ENCODE peak calls at places on chromosome 21, in eight cellular contexts. M is body of pancreas, L is stomach, P is Peyer's patch, A is AG04450, F is tibial artery, Z is IMR-90, D is fibroblast of lung. C is an unnamed sample.

GRCh38 chr21:45532826-45533730 is 9.2 kb downstream of the SLC19A1 start:
- DNase-seq in M (peak), L (peak), P (peak), A (no peak), F (no peak), Z (no peak), D (no peak), C (no peak)

GRCh38 chr21:38993561-38993960 is 187.8 kb downstream of the ETS2 start:
- DNase-seq in M (peak), L (peak), P (peak), A (peak), F (peak), Z (peak), D (peak), C (peak)

GRCh38 chr21:39104911-39105310 is 78.3 kb downstream of the PSMG1 start:
- DNase-seq in M (no peak), L (no peak), P (no peak), A (no peak), F (no peak), Z (no peak), D (no peak), C (no peak)

GRCh38 chr21:34519013-34519412 is 7.0 kb upstream of the KCNE1 start:
- DNase-seq in M (no peak), L (no peak), P (no peak), A (no peak), F (no peak), Z (no peak), D (no peak), C (no peak)

GRCh38 chr21:42847051-42847707 is 32.2 kb downstream of the WDR4 start:
- DNase-seq in M (peak), L (no peak), P (peak), A (no peak), F (peak), Z (no peak), D (no peak), C (no peak)

GRCh38 chr21:30340714-30341573 is 3.5 kb upstream of the KRTAP27-1 start:
- DNase-seq in M (peak), L (peak), P (peak), A (no peak), F (peak), Z (peak), D (peak), C (peak)

GRCh38 chr21:31370893-31371652 is 27.0 kb upstream of the TIAM1 start:
- DNase-seq in M (no peak), L (no peak), P (no peak), A (no peak), F (peak), Z (peak), D (peak), C (peak)

GRCh38 chr21:31181089-31181757 is 142.9 kb upstream of the KRTAP19-8 start:
- DNase-seq in M (no peak), L (no peak), P (no peak), A (no peak), F (no peak), Z (no peak), D (no peak), C (no peak)

GRCh38 chr21:24955275-24955961 is 651.9 kb downstream of the MRPL39 start:
- DNase-seq in M (no peak), L (no peak), P (peak), A (no peak), F (no peak), Z (no peak), D (no peak), C (no peak)

GRCh38 chr21:42677339-42678117 is 24.1 kb downstream of the PDE9A start:
- DNase-seq in M (no peak), L (no peak), P (no peak), A (no peak), F (no peak), Z (peak), D (peak), C (peak)

GRCh38 chr21:41638201-41638790 is 128.6 kb downstream of the RIPK4 start:
- DNase-seq in M (no peak), L (no peak), P (no peak), A (no peak), F (no peak), Z (no peak), D (no peak), C (no peak)

GRCh38 chr21:43364851-43365424 is 62.0 kb downstream of the SIK1 start:
- DNase-seq in M (no peak), L (peak), P (no peak), A (no peak), F (no peak), Z (no peak), D (no peak), C (no peak)

GRCh38 chr21:27206368-27206982 is 239.6 kb upstream of the ADAMTS5 start:
- DNase-seq in M (no peak), L (no peak), P (no peak), A (no peak), F (no peak), Z (peak), D (no peak), C (peak)

GRCh38 chr21:34582506-34583150 is 32.3 kb downstream of the RCAN1 start:
- DNase-seq in M (no peak), L (no peak), P (no peak), A (peak), F (no peak), Z (peak), D (peak), C (peak)

GRCh38 chr21:39854572-39854971 is 12.7 kb upstream of the PCP4 start:
- DNase-seq in M (no peak), L (no peak), P (no peak), A (no peak), F (no peak), Z (no peak), D (no peak), C (no peak)

GRCh38 chr21:41361786-41362604 is at the start of gene MX2:
- DNase-seq in M (peak), L (peak), P (peak), A (peak), F (peak), Z (peak), D (peak), C (peak)

GRCh38 chr21:22900511-22900910 is 1902.3 kb downstream of the NCAM2 start:
- DNase-seq in M (no peak), L (no peak), P (no peak), A (no peak), F (no peak), Z (peak), D (no peak), C (peak)

GRCh38 chr21:42939581-42940413 is 14.4 kb upstream of the ERVH48-1 start:
- DNase-seq in M (peak), L (peak), P (peak), A (peak), F (peak), Z (peak), D (peak), C (peak)

GRCh38 chr21:39022901-39023693 is 160.2 kb downstream of the PSMG1 start:
- DNase-seq in M (peak), L (no peak), P (no peak), A (no peak), F (no peak), Z (peak), D (peak), C (no peak)

GRCh38 chr21:42350899-42351543 is at the start of gene TFF2:
- DNase-seq in M (no peak), L (peak), P (no peak), A (no peak), F (no peak), Z (no peak), D (no peak), C (no peak)

GRCh38 chr21:34988625-34989024 is 60.5 kb downstream of the RUNX1 start:
- DNase-seq in M (no peak), L (no peak), P (no peak), A (no peak), F (no peak), Z (no peak), D (no peak), C (no peak)

GRCh38 chr21:34510148-34511142 is 1.6 kb downstream of the KCNE1 start:
- DNase-seq in M (peak), L (peak), P (peak), A (no peak), F (peak), Z (peak), D (peak), C (peak)

GRCh38 chr21:42690586-42690985 is 37.2 kb downstream of the PDE9A start:
- DNase-seq in M (no peak), L (no peak), P (no peak), A (no peak), F (no peak), Z (no peak), D (no peak), C (no peak)

GRCh38 chr21:34817821-34818662 is 149.2 kb downstream of the CLIC6 start:
- DNase-seq in M (peak), L (no peak), P (peak), A (no peak), F (no peak), Z (no peak), D (no peak), C (no peak)

GRCh38 chr21:38958940-38959685 is 153.4 kb downstream of the ETS2 start:
- DNase-seq in M (peak), L (no peak), P (peak), A (no peak), F (peak), Z (peak), D (peak), C (peak)

GRCh38 chr21:41943468-41944250 is 10.2 kb downstream of the C2CD2 start:
- DNase-seq in M (no peak), L (no peak), P (no peak), A (no peak), F (no peak), Z (no peak), D (no peak), C (no peak)

GRCh38 chr21:42376338-42376982 is 10.1 kb upstream of the TFF1 start:
- DNase-seq in M (peak), L (peak), P (peak), A (no peak), F (no peak), Z (no peak), D (no peak), C (no peak)

GRCh38 chr21:42565886-42566523 is 52.4 kb downstream of the SLC37A1 start:
- DNase-seq in M (peak), L (peak), P (peak), A (no peak), F (peak), Z (no peak), D (no peak), C (no peak)

GRCh38 chr21:39633770-39634181 is 21.0 kb downstream of the B3GALT5 start:
- DNase-seq in M (no peak), L (no peak), P (no peak), A (peak), F (no peak), Z (peak), D (peak), C (peak)

GRCh38 chr21:17976139-17976538 is 157.0 kb upstream of the C21orf91 start:
- DNase-seq in M (no peak), L (no peak), P (no peak), A (no peak), F (no peak), Z (no peak), D (no peak), C (no peak)

GRCh38 chr21:39612233-39613028 is at the start of gene B3GALT5:
- DNase-seq in M (peak), L (no peak), P (no peak), A (no peak), F (no peak), Z (no peak), D (peak), C (peak)

GRCh38 chr21:37710555-37711293 is 205.5 kb downstream of the KCNJ6 start:
- DNase-seq in M (no peak), L (no peak), P (no peak), A (peak), F (no peak), Z (peak), D (peak), C (no peak)

GRCh38 chr21:14543983-14544382 is 2.1 kb downstream of the SAMSN1 start:
- DNase-seq in M (no peak), L (no peak), P (no peak), A (no peak), F (no peak), Z (no peak), D (no peak), C (no peak)

GRCh38 chr21:33023574-33024277 is 2.0 kb upstream of the OLIG2 start:
- DNase-seq in M (no peak), L (no peak), P (no peak), A (no peak), F (no peak), Z (no peak), D (no peak), C (no peak)
- TF ChIP-seq CTCF in M (no peak), L (no peak), P (no peak), A (no peak), F (no peak), Z (no peak), D (no peak), C (no peak)

DNA sequence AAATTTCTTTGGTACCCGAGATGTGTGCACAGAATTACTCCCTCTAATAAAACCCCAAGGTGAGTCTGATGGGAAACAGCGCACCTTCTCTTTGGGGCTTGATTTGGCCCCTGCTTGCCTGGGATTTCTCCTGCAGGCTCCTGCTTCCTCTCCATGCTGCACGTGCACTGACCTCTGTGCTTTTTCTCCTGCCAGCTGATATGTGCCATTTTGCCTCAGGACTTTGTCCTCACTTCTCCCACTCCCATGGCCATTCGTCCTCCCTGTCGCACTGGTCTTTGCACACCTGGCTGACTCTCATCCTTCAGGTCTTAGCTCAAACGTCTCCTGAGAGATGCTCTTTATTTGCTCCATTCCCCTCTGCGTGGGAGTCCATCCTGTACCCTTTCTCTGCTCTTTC is 1.2 kb downstream of the CBR1 start:
- DNase-seq in M (no peak), L (no peak), P (peak), A (no peak), F (no peak), Z (no peak), D (no peak), C (no peak)
- H3K4me3 ChIP-seq in M (no peak), L (peak), P (peak), A (peak), F (peak), Z (no peak), D (peak), C (peak)

DNA sequence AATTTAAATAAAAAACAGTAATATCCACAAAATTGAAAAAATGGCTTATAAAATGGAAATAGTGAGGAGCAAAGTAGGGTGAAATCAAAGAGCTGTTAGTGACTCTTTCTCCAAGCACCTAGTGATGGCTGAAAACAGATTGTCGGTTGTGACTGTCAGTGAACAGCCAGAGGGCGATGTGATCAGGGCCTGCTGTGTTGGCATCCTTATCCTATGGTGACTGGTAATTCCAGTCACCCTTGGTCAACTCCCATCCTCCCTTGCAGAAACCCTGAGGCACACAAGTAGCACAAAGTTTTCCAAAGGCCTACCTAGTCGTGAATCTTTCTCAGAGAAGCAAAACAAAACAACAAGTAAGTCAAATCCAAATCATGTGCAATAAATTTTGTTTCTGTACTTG is 599.8 kb upstream of the CXADR start:
- DNase-seq in M (no peak), L (no peak), P (no peak), A (no peak), F (no peak), Z (no peak), D (no peak), C (no peak)
- TF ChIP-seq CTCF in M (no peak), L (no peak), P (no peak), A (no peak), F (no peak), Z (no peak), D (no peak), C (no peak)

GRCh38 chr21:29299906-29300546 is 1.3 kb downstream of the BACH1 start:
- DNase-seq in M (peak), L (peak), P (peak), A (peak), F (peak), Z (peak), D (peak), C (peak)

GRCh38 chr21:29300547-29301138 is 1.9 kb downstream of the BACH1 start:
- DNase-seq in M (no peak), L (no peak), P (no peak), A (no peak), F (no peak), Z (peak), D (peak), C (peak)

GRCh38 chr21:29303301-29303700 is 4.6 kb downstream of the BACH1 start:
- DNase-seq in M (no peak), L (no peak), P (no peak), A (no peak), F (no peak), Z (no peak), D (no peak), C (no peak)

GRCh38 chr21:29302340-29302991 is 3.7 kb downstream of the BACH1 start:
- DNase-seq in M (no peak), L (no peak), P (no peak), A (no peak), F (no peak), Z (peak), D (peak), C (no peak)

DNA sequence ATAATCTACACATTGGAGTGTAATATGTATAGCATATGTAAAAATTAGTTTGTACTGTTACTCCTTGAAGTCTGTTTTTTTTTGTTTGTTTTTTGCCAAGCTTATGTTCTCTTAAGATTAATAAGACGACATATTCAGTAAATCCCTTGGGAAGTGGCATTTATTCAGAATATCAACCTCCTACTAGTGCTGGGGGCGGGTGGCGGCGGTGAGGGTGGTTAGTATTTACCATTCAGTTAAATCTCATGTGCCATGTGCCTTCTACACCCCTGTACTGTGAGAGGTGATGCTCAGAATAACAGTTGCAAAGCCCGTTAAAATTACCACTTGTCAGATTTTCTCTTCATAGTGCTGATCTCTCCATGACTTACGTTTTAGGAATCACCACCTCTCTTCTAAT is 3.0 kb downstream of the BACH1 start:
- DNase-seq in M (no peak), L (no peak), P (no peak), A (no peak), F (no peak), Z (no peak), D (no peak), C (no peak)
- H3K4me3 ChIP-seq in M (no peak), L (peak), P (no peak), A (peak), F (no peak), Z (peak), D (peak), C (peak)

GRCh38 chr21:28523367-28523766 is 469.3 kb downstream of the LTN1 start:
- DNase-seq in M (no peak), L (no peak), P (no peak), A (no peak), F (no peak), Z (no peak), D (peak), C (no peak)

GRCh38 chr21:28516996-28517592 is 475.6 kb downstream of the LTN1 start:
- DNase-seq in M (peak), L (peak), P (peak), A (no peak), F (peak), Z (no peak), D (peak), C (peak)

GRCh38 chr21:28518620-28519019 is 474.1 kb downstream of the LTN1 start:
- DNase-seq in M (no peak), L (no peak), P (no peak), A (no peak), F (no peak), Z (peak), D (no peak), C (peak)

GRCh38 chr21:28521932-28522826 is 470.5 kb downstream of the LTN1 start:
- DNase-seq in M (no peak), L (no peak), P (no peak), A (peak), F (no peak), Z (peak), D (peak), C (peak)
- TF ChIP-seq CTCF in M (peak), L (no peak), P (no peak), A (peak), F (no peak), Z (peak), D (peak), C (peak)

GRCh38 chr21:46552274-46552673 is 52.6 kb downstream of the S100B start:
- DNase-seq in M (no peak), L (no peak), P (no peak), A (no peak), F (no peak), Z (no peak), D (no peak), C (no peak)
- H3K4me3 ChIP-seq in M (no peak), L (no peak), P (no peak), A (no peak), F (no peak), Z (no peak), D (no peak), C (no peak)

DNA sequence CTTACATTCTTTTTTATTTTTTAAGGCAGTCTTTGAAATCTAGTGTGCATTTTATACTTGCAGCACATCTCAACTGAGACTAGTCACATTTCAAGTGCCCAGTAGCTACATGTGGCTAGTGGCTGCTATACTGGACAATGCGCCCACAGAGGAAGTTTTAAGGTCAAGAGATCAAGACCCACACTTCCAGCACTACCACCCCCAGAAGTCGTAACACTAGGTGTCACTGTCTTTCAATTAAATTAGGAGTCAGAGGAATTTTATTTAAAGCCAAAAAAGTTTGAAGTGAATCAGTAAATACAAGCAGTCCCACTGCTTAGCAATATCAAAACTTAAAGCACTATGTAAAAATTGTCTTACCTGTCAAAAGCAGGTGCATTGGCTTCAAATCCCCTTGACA is 39.9 kb downstream of the SYNJ1 start:
- DNase-seq in M (no peak), L (no peak), P (no peak), A (no peak), F (no peak), Z (no peak), D (no peak), C (no peak)
- TF ChIP-seq CTCF in M (no peak), L (no peak), P (no peak), A (no peak), F (no peak), Z (no peak), D (no peak), C (no peak)

GRCh38 chr21:33231526-33231925 is 1.8 kb downstream of the IFNAR2 start:
- DNase-seq in M (no peak), L (no peak), P (no peak), A (no peak), F (no peak), Z (no peak), D (no peak), C (no peak)
- H3K4me3 ChIP-seq in M (no peak), L (peak), P (peak), A (no peak), F (no peak), Z (no peak), D (no peak), C (no peak)

GRCh38 chr21:44509539-44509938 is 30.5 kb downstream of the KRTAP10-1 start:
- DNase-seq in M (peak), L (peak), P (peak), A (no peak), F (no peak), Z (no peak), D (no peak), C (no peak)
- TF ChIP-seq CTCF in M (peak), L (peak), P (no peak), A (no peak), F (no peak), Z (no peak), D (no peak), C (no peak)

GRCh38 chr21:26007911-26008579 is 162.5 kb downstream of the APP start:
- DNase-seq in M (no peak), L (no peak), P (no peak), A (no peak), F (no peak), Z (peak), D (peak), C (no peak)
- H3K4me3 ChIP-seq in M (no peak), L (no peak), P (no peak), A (no peak), F (no peak), Z (no peak), D (no peak), C (no peak)

C was measured in astrocyte of the spinal cord.